ENCODE peak calls at places on chromosomes 2 and 18, in eight cellular contexts. Y is ovary, A is sigmoid colon, W is A549, R is suprapubic skin, J is tibial nerve, V is stomach, Q is K562. T is an unnamed sample.

GRCh38 chr2:21017748-21018276 is 26.1 kb downstream of the APOB start:
- DNase-seq in W (no peak), V (no peak), Q (no peak), J (no peak), Y (no peak), R (no peak), A (no peak), T (no peak)

GRCh38 chr18:63953811-63954210 is 4.7 kb downstream of the HMSD start:
- DNase-seq in Y (no peak), A (no peak), W (no peak), V (no peak), Q (no peak), R (no peak), J (no peak), T (no peak)

GRCh38 chr2:205833874-205834273 is 151.6 kb downstream of the NRP2 start:
- DNase-seq in A (no peak), J (no peak), Y (no peak), Q (no peak), W (no peak), V (no peak), R (no peak), T (no peak)

GRCh38 chr18:35835366-35835765 is 137.1 kb upstream of the RMP24 start:
- DNase-seq in W (no peak), R (no peak), Q (no peak), A (no peak), V (no peak), Y (no peak), J (no peak), T (no peak)

GRCh38 chr2:220227272-220227920 is 600.0 kb downstream of the SLC4A3 start:
- DNase-seq in Y (no peak), A (no peak), V (no peak), J (no peak), W (no peak), R (no peak), Q (no peak), T (no peak)

GRCh38 chr2:85710687-85711577 is 16.8 kb downstream of the GNLY start:
- DNase-seq in R (peak; percentile 89), J (peak; percentile 37), A (no peak), Y (peak; percentile 78), Q (no peak), V (no peak), W (no peak), T (no peak)

GRCh38 chr2:31365834-31366505 is 48.6 kb downstream of the XDH start:
- DNase-seq in J (no peak), R (no peak), Q (no peak), A (no peak), W (no peak), Y (no peak), V (no peak), T (peak; percentile 68)

GRCh38 chr2:197909377-197909776 is 105.0 kb downstream of the PLCL1 start:
- DNase-seq in J (no peak), W (no peak), Q (peak; percentile 37), A (no peak), Y (no peak), V (no peak), R (no peak), T (no peak)

GRCh38 chr18:12777543-12777942 is 74.7 kb downstream of the PSMG2 start:
- DNase-seq in A (no peak), Q (no peak), R (no peak), J (no peak), V (no peak), Y (no peak), W (no peak), T (no peak)

GRCh38 chr2:227188292-227188691 is 23.9 kb downstream of the COL4A3 start:
- DNase-seq in Q (no peak), W (peak; percentile 30), Y (no peak), R (no peak), A (no peak), V (no peak), J (no peak), T (peak; percentile 34)

GRCh38 chr2:196823750-196824149 is 14.6 kb upstream of the C2orf66 start:
- DNase-seq in R (no peak), Y (no peak), V (no peak), A (no peak), W (peak; percentile 45), Q (no peak), J (no peak), T (no peak)

GRCh38 chr2:216666461-216667233 is 28.7 kb downstream of the IGFBP5 start:
- DNase-seq in Q (peak; percentile 65), W (peak; percentile 72), V (peak; percentile 79), Y (peak; percentile 73), A (no peak), R (no peak), J (peak; percentile 83), T (no peak)

GRCh38 chr2:228401065-228401912 is 219.8 kb upstream of the SPHKAP start:
- DNase-seq in V (no peak), A (no peak), Y (no peak), Q (no peak), J (no peak), R (no peak), W (no peak), T (no peak)

GRCh38 chr2:235191933-235192332 is 240.1 kb downstream of the SH3BP4 start:
- DNase-seq in A (no peak), Y (peak; percentile 25), W (no peak), J (no peak), V (no peak), Q (no peak), R (no peak), T (no peak)

GRCh38 chr18:34787931-34788532 is 77.9 kb downstream of the DTNA start:
- DNase-seq in W (peak; percentile 56), Q (peak; percentile 52), A (no peak), V (peak; percentile 41), R (no peak), Y (peak; percentile 33), J (peak; percentile 64), T (no peak)

GRCh38 chr2:217975626-217976025 is 27.2 kb downstream of the TNS1 start:
- DNase-seq in R (peak; percentile 38), Y (peak; percentile 27), V (no peak), A (peak; percentile 54), J (no peak), W (no peak), Q (no peak), T (no peak)

GRCh38 chr2:44825702-44826101 is 115.8 kb upstream of the SIX3 start:
- DNase-seq in W (no peak), Q (no peak), R (no peak), A (no peak), J (no peak), Y (no peak), V (no peak), T (no peak)

GRCh38 chr2:7692657-7693161 is 775.5 kb downstream of the RNF144A start:
- DNase-seq in A (peak; percentile 71), W (peak; percentile 17), J (peak; percentile 43), Q (no peak), Y (no peak), V (no peak), R (peak; percentile 76), T (peak; percentile 91)

GRCh38 chr2:36356199-36356989 is 816 bp downstream of the CRIM1 start:
- DNase-seq in J (no peak), Q (no peak), Y (peak; percentile 66), A (peak; percentile 81), V (peak; percentile 55), W (no peak), R (peak; percentile 84), T (no peak)

GRCh38 chr2:44479127-44479887 is 117.6 kb downstream of the CAMKMT start:
- DNase-seq in R (no peak), W (peak; percentile 91), V (no peak), Q (peak; percentile 73), J (peak; percentile 57), A (no peak), Y (no peak), T (no peak)

GRCh38 chr18:69559604-69560003 is 158.9 kb downstream of the DOK6 start:
- DNase-seq in J (no peak), A (no peak), Q (no peak), V (no peak), R (no peak), Y (no peak), W (no peak), T (no peak)

GRCh38 chr2:47095302-47096020 is 59.6 kb downstream of the STPG4 start:
- DNase-seq in V (no peak), A (no peak), Y (no peak), R (no peak), J (no peak), Q (no peak), W (no peak), T (no peak)

GRCh38 chr2:47092465-47092864 is 62.6 kb downstream of the STPG4 start:
- DNase-seq in J (no peak), Q (no peak), A (no peak), W (no peak), Y (no peak), R (no peak), V (no peak), T (no peak)

GRCh38 chr2:47097563-47097962 is 57.5 kb downstream of the STPG4 start:
- DNase-seq in A (no peak), J (no peak), Q (no peak), W (no peak), V (no peak), R (no peak), Y (no peak), T (no peak)

GRCh38 chr2:47093626-47094025 is 61.5 kb downstream of the STPG4 start:
- DNase-seq in J (no peak), A (no peak), Q (no peak), V (no peak), W (no peak), R (no peak), Y (no peak), T (no peak)

GRCh38 chr2:47094519-47095155 is 60.5 kb downstream of the STPG4 start:
- DNase-seq in J (no peak), W (no peak), R (no peak), V (no peak), Y (no peak), A (no peak), Q (no peak), T (no peak)
- TF ChIP-seq EP300 in J (no peak), W (no peak), R (no peak), V (no peak), Y (no peak), A (no peak), Q (no peak), T (no peak)

GRCh38 chr2:262117-262516 is 1.7 kb downstream of the SH3YL1 start:
- DNase-seq in A (no peak), R (no peak), Q (no peak), J (no peak), Y (no peak), W (no peak), V (no peak), T (peak; percentile 42)
- TF ChIP-seq EP300 in A (no peak), R (no peak), Q (no peak), J (no peak), Y (no peak), W (no peak), V (no peak), T (no peak)

DNA sequence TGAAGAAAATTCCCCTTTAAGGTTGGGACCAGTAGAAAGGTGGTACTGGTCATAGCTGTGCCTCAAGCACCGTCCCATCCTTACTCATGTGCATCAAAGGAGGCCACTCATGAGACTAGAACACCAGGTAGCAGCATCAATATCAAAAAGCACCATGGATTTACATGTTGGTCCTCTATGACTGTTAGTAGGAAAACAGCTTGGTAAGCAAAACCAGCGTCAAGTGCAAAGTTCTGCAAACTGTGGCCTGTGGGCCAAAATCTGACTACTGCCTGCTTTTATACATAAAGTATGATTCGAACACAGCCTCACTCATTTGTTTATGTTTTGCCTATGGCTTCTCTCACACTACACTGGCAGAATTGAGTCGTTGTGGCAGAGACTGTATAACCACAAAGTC is 119.7 kb upstream of the CTNNA2 start:
- DNase-seq in Q (no peak), Y (no peak), V (no peak), W (no peak), A (no peak), R (no peak), J (no peak), T (no peak)
- TF ChIP-seq EP300 in Q (no peak), Y (no peak), V (no peak), W (no peak), A (no peak), R (no peak), J (no peak), T (no peak)

GRCh38 chr18:75784413-75784812 is 356.9 kb upstream of the SMIM21 start:
- DNase-seq in W (no peak), V (no peak), A (no peak), Y (no peak), R (no peak), J (no peak), Q (no peak), T (no peak)
- TF ChIP-seq EP300 in W (no peak), V (no peak), A (no peak), Y (no peak), R (no peak), J (no peak), Q (no peak), T (no peak)